ENCODE peak calls at places on chromosomes 4 and X, in nine cellular contexts. One of them, this sample, is unnamed.

GRCh38 chrX:1493877-1494510 is 41.3 kb upstream of the ASMTL start:
- DNase-seq in NCI-H2029 treated with DMSO at 0.1 percent for 48 hours: no peak
- DNase-seq in stimulated activated CD4-positive, alpha-beta T cell treated with anti-CD3 and anti-CD28 coated beads, Interleukin-15, amount 100 ng/mL, for 48 hours: no peak
- DNase-seq in MCF 10A: no peak
- DNase-seq in Kasumi-1: no peak
- DNase-seq in T-cell: no peak
- DNase-seq in head of caudate nucleus: no peak
- DNase-seq in NCI-H1092: no peak
- DNase-seq in fibroblast of lung: no peak
- DNase-seq in this sample: no peak

GRCh38 chr4:186108391-186108790 is 3.9 kb downstream of the FAM149A start:
- DNase-seq in NCI-H2029 treated with DMSO at 0.1 percent for 48 hours: no peak
- DNase-seq in stimulated activated CD4-positive, alpha-beta T cell treated with anti-CD3 and anti-CD28 coated beads, Interleukin-15, amount 100 ng/mL, for 48 hours: no peak
- DNase-seq in MCF 10A: no peak
- DNase-seq in Kasumi-1: no peak
- DNase-seq in T-cell: no peak
- DNase-seq in head of caudate nucleus: no peak
- DNase-seq in NCI-H1092: no peak
- DNase-seq in fibroblast of lung: no peak
- DNase-seq in this sample: no peak

GRCh38 chr4:125762537-125762936 is 447.8 kb downstream of the FAT4 start:
- DNase-seq in NCI-H2029 treated with DMSO at 0.1 percent for 48 hours: no peak
- DNase-seq in stimulated activated CD4-positive, alpha-beta T cell treated with anti-CD3 and anti-CD28 coated beads, Interleukin-15, amount 100 ng/mL, for 48 hours: no peak
- DNase-seq in MCF 10A: no peak
- DNase-seq in Kasumi-1: peak; percentile 8
- DNase-seq in T-cell: no peak
- DNase-seq in head of caudate nucleus: no peak
- DNase-seq in NCI-H1092: no peak
- DNase-seq in fibroblast of lung: no peak
- DNase-seq in this sample: peak; percentile 10

GRCh38 chr4:22824091-22824490 is 131.4 kb downstream of the GBA3 start:
- DNase-seq in NCI-H2029 treated with DMSO at 0.1 percent for 48 hours: no peak
- DNase-seq in stimulated activated CD4-positive, alpha-beta T cell treated with anti-CD3 and anti-CD28 coated beads, Interleukin-15, amount 100 ng/mL, for 48 hours: no peak
- DNase-seq in MCF 10A: no peak
- DNase-seq in Kasumi-1: no peak
- DNase-seq in T-cell: no peak
- DNase-seq in head of caudate nucleus: no peak
- DNase-seq in NCI-H1092: no peak
- DNase-seq in fibroblast of lung: no peak
- DNase-seq in this sample: peak; percentile 52

GRCh38 chrX:76253432-76253831 is 80.6 kb downstream of the PBDC1 start:
- DNase-seq in NCI-H2029 treated with DMSO at 0.1 percent for 48 hours: no peak
- DNase-seq in stimulated activated CD4-positive, alpha-beta T cell treated with anti-CD3 and anti-CD28 coated beads, Interleukin-15, amount 100 ng/mL, for 48 hours: no peak
- DNase-seq in MCF 10A: peak; percentile 66
- DNase-seq in Kasumi-1: peak; percentile 49
- DNase-seq in T-cell: peak; percentile 11
- DNase-seq in head of caudate nucleus: peak; percentile 5
- DNase-seq in NCI-H1092: peak; percentile 17
- DNase-seq in fibroblast of lung: peak; percentile 67
- DNase-seq in this sample: peak; percentile 56

GRCh38 chr4:1019726-1020470 is 8.5 kb downstream of the FGFRL1 start:
- DNase-seq in NCI-H2029 treated with DMSO at 0.1 percent for 48 hours: no peak
- DNase-seq in stimulated activated CD4-positive, alpha-beta T cell treated with anti-CD3 and anti-CD28 coated beads, Interleukin-15, amount 100 ng/mL, for 48 hours: no peak
- DNase-seq in MCF 10A: no peak
- DNase-seq in Kasumi-1: no peak
- DNase-seq in T-cell: no peak
- DNase-seq in head of caudate nucleus: no peak
- DNase-seq in NCI-H1092: no peak
- DNase-seq in fibroblast of lung: no peak
- DNase-seq in this sample: no peak

GRCh38 chr4:53527342-53527741 is 63.9 kb downstream of the LNX1 start:
- DNase-seq in NCI-H2029 treated with DMSO at 0.1 percent for 48 hours: no peak
- DNase-seq in stimulated activated CD4-positive, alpha-beta T cell treated with anti-CD3 and anti-CD28 coated beads, Interleukin-15, amount 100 ng/mL, for 48 hours: no peak
- DNase-seq in MCF 10A: no peak
- DNase-seq in Kasumi-1: no peak
- DNase-seq in T-cell: no peak
- DNase-seq in head of caudate nucleus: no peak
- DNase-seq in NCI-H1092: no peak
- DNase-seq in fibroblast of lung: no peak
- DNase-seq in this sample: no peak

GRCh38 chr4:10730019-10730418 is 45.5 kb upstream of the CLNK start:
- DNase-seq in NCI-H2029 treated with DMSO at 0.1 percent for 48 hours: no peak
- DNase-seq in stimulated activated CD4-positive, alpha-beta T cell treated with anti-CD3 and anti-CD28 coated beads, Interleukin-15, amount 100 ng/mL, for 48 hours: no peak
- DNase-seq in MCF 10A: no peak
- DNase-seq in Kasumi-1: no peak
- DNase-seq in T-cell: no peak
- DNase-seq in head of caudate nucleus: no peak
- DNase-seq in NCI-H1092: no peak
- DNase-seq in fibroblast of lung: no peak
- DNase-seq in this sample: no peak

GRCh38 chrX:113947548-113947947 is 636.3 kb upstream of the HTR2C start:
- DNase-seq in NCI-H2029 treated with DMSO at 0.1 percent for 48 hours: no peak
- DNase-seq in stimulated activated CD4-positive, alpha-beta T cell treated with anti-CD3 and anti-CD28 coated beads, Interleukin-15, amount 100 ng/mL, for 48 hours: no peak
- DNase-seq in MCF 10A: peak; percentile 25
- DNase-seq in Kasumi-1: peak; percentile 0
- DNase-seq in T-cell: no peak
- DNase-seq in head of caudate nucleus: no peak
- DNase-seq in NCI-H1092: no peak
- DNase-seq in fibroblast of lung: no peak
- DNase-seq in this sample: no peak

GRCh38 chrX:55336176-55336575 is 71.5 kb upstream of the PAGE3 start:
- DNase-seq in NCI-H2029 treated with DMSO at 0.1 percent for 48 hours: no peak
- DNase-seq in stimulated activated CD4-positive, alpha-beta T cell treated with anti-CD3 and anti-CD28 coated beads, Interleukin-15, amount 100 ng/mL, for 48 hours: no peak
- DNase-seq in MCF 10A: no peak
- DNase-seq in Kasumi-1: no peak
- DNase-seq in T-cell: no peak
- DNase-seq in head of caudate nucleus: no peak
- DNase-seq in NCI-H1092: no peak
- DNase-seq in fibroblast of lung: no peak
- DNase-seq in this sample: no peak

GRCh38 chr4:2044119-2044485 is 15.0 kb upstream of the NAT8L start:
- DNase-seq in NCI-H2029 treated with DMSO at 0.1 percent for 48 hours: no peak
- DNase-seq in stimulated activated CD4-positive, alpha-beta T cell treated with anti-CD3 and anti-CD28 coated beads, Interleukin-15, amount 100 ng/mL, for 48 hours: no peak
- DNase-seq in MCF 10A: no peak
- DNase-seq in Kasumi-1: no peak
- DNase-seq in T-cell: no peak
- DNase-seq in head of caudate nucleus: no peak
- DNase-seq in NCI-H1092: no peak
- DNase-seq in fibroblast of lung: no peak
- DNase-seq in this sample: no peak

GRCh38 chr4:88761342-88761741 is 63.7 kb upstream of the NAP1L5 start:
- DNase-seq in NCI-H2029 treated with DMSO at 0.1 percent for 48 hours: no peak
- DNase-seq in stimulated activated CD4-positive, alpha-beta T cell treated with anti-CD3 and anti-CD28 coated beads, Interleukin-15, amount 100 ng/mL, for 48 hours: no peak
- DNase-seq in MCF 10A: no peak
- DNase-seq in Kasumi-1: no peak
- DNase-seq in T-cell: no peak
- DNase-seq in head of caudate nucleus: no peak
- DNase-seq in NCI-H1092: no peak
- DNase-seq in fibroblast of lung: no peak
- DNase-seq in this sample: no peak

GRCh38 chr4:106287353-106287969 is 28.5 kb downstream of the TBCK start:
- DNase-seq in NCI-H2029 treated with DMSO at 0.1 percent for 48 hours: peak; percentile 21
- DNase-seq in stimulated activated CD4-positive, alpha-beta T cell treated with anti-CD3 and anti-CD28 coated beads, Interleukin-15, amount 100 ng/mL, for 48 hours: no peak
- DNase-seq in MCF 10A: peak; percentile 84
- DNase-seq in Kasumi-1: no peak
- DNase-seq in T-cell: no peak
- DNase-seq in head of caudate nucleus: no peak
- DNase-seq in NCI-H1092: no peak
- DNase-seq in fibroblast of lung: peak; percentile 86
- DNase-seq in this sample: peak; percentile 65

GRCh38 chr4:10074767-10075105 is 41.9 kb downstream of the WDR1 start:
- DNase-seq in NCI-H2029 treated with DMSO at 0.1 percent for 48 hours: no peak
- DNase-seq in stimulated activated CD4-positive, alpha-beta T cell treated with anti-CD3 and anti-CD28 coated beads, Interleukin-15, amount 100 ng/mL, for 48 hours: no peak
- DNase-seq in MCF 10A: peak; percentile 68
- DNase-seq in Kasumi-1: peak; percentile 51
- DNase-seq in T-cell: no peak
- DNase-seq in head of caudate nucleus: no peak
- DNase-seq in NCI-H1092: no peak
- DNase-seq in fibroblast of lung: peak; percentile 60
- DNase-seq in this sample: peak; percentile 42

GRCh38 chr4:16759781-16760459 is 138.5 kb downstream of the LDB2 start:
- DNase-seq in NCI-H2029 treated with DMSO at 0.1 percent for 48 hours: no peak
- DNase-seq in stimulated activated CD4-positive, alpha-beta T cell treated with anti-CD3 and anti-CD28 coated beads, Interleukin-15, amount 100 ng/mL, for 48 hours: no peak
- DNase-seq in MCF 10A: no peak
- DNase-seq in Kasumi-1: no peak
- DNase-seq in T-cell: no peak
- DNase-seq in head of caudate nucleus: no peak
- DNase-seq in NCI-H1092: no peak
- DNase-seq in fibroblast of lung: peak; percentile 33
- DNase-seq in this sample: no peak

GRCh38 chr4:78065514-78066192 is 8.5 kb downstream of the FRAS1 start:
- DNase-seq in NCI-H2029 treated with DMSO at 0.1 percent for 48 hours: no peak
- DNase-seq in stimulated activated CD4-positive, alpha-beta T cell treated with anti-CD3 and anti-CD28 coated beads, Interleukin-15, amount 100 ng/mL, for 48 hours: no peak
- DNase-seq in MCF 10A: no peak
- DNase-seq in Kasumi-1: no peak
- DNase-seq in T-cell: no peak
- DNase-seq in head of caudate nucleus: no peak
- DNase-seq in NCI-H1092: no peak
- DNase-seq in fibroblast of lung: no peak
- DNase-seq in this sample: no peak

GRCh38 chr4:1250921-1251772 is 2.2 kb upstream of the CTBP1 start:
- DNase-seq in NCI-H2029 treated with DMSO at 0.1 percent for 48 hours: no peak
- DNase-seq in stimulated activated CD4-positive, alpha-beta T cell treated with anti-CD3 and anti-CD28 coated beads, Interleukin-15, amount 100 ng/mL, for 48 hours: no peak
- DNase-seq in MCF 10A: no peak
- DNase-seq in Kasumi-1: no peak
- DNase-seq in T-cell: no peak
- DNase-seq in head of caudate nucleus: no peak
- DNase-seq in NCI-H1092: no peak
- DNase-seq in fibroblast of lung: no peak
- DNase-seq in this sample: no peak

GRCh38 chrX:147803948-147804347 is 107.8 kb upstream of the FMR1 start:
- DNase-seq in NCI-H2029 treated with DMSO at 0.1 percent for 48 hours: no peak
- DNase-seq in stimulated activated CD4-positive, alpha-beta T cell treated with anti-CD3 and anti-CD28 coated beads, Interleukin-15, amount 100 ng/mL, for 48 hours: no peak
- DNase-seq in MCF 10A: peak; percentile 54
- DNase-seq in Kasumi-1: peak; percentile 52
- DNase-seq in T-cell: no peak
- DNase-seq in head of caudate nucleus: no peak
- DNase-seq in NCI-H1092: no peak
- DNase-seq in fibroblast of lung: no peak
- DNase-seq in this sample: peak; percentile 2

GRCh38 chr4:6359536-6360308 is 90.1 kb downstream of the WFS1 start:
- DNase-seq in NCI-H2029 treated with DMSO at 0.1 percent for 48 hours: no peak
- DNase-seq in stimulated activated CD4-positive, alpha-beta T cell treated with anti-CD3 and anti-CD28 coated beads, Interleukin-15, amount 100 ng/mL, for 48 hours: no peak
- DNase-seq in MCF 10A: no peak
- DNase-seq in Kasumi-1: no peak
- DNase-seq in T-cell: no peak
- DNase-seq in head of caudate nucleus: no peak
- DNase-seq in NCI-H1092: no peak
- DNase-seq in fibroblast of lung: no peak
- DNase-seq in this sample: no peak

GRCh38 chrX:29913647-29914046 is 301.7 kb upstream of the MAGEB2 start:
- DNase-seq in NCI-H2029 treated with DMSO at 0.1 percent for 48 hours: no peak
- DNase-seq in stimulated activated CD4-positive, alpha-beta T cell treated with anti-CD3 and anti-CD28 coated beads, Interleukin-15, amount 100 ng/mL, for 48 hours: no peak
- DNase-seq in MCF 10A: no peak
- DNase-seq in Kasumi-1: no peak
- DNase-seq in T-cell: no peak
- DNase-seq in head of caudate nucleus: no peak
- DNase-seq in NCI-H1092: no peak
- DNase-seq in fibroblast of lung: no peak
- DNase-seq in this sample: no peak

GRCh38 chr4:183912585-183912984 is 7.5 kb downstream of the STOX2 start:
- DNase-seq in NCI-H2029 treated with DMSO at 0.1 percent for 48 hours: no peak
- DNase-seq in stimulated activated CD4-positive, alpha-beta T cell treated with anti-CD3 and anti-CD28 coated beads, Interleukin-15, amount 100 ng/mL, for 48 hours: no peak
- DNase-seq in MCF 10A: peak; percentile 74
- DNase-seq in Kasumi-1: no peak
- DNase-seq in T-cell: no peak
- DNase-seq in head of caudate nucleus: no peak
- DNase-seq in NCI-H1092: no peak
- DNase-seq in fibroblast of lung: no peak
- DNase-seq in this sample: peak; percentile 83

GRCh38 chrX:23952984-23953907 is 45.4 kb downstream of the CXorf58 start:
- DNase-seq in NCI-H2029 treated with DMSO at 0.1 percent for 48 hours: no peak
- DNase-seq in stimulated activated CD4-positive, alpha-beta T cell treated with anti-CD3 and anti-CD28 coated beads, Interleukin-15, amount 100 ng/mL, for 48 hours: no peak
- DNase-seq in MCF 10A: no peak
- DNase-seq in Kasumi-1: peak; percentile 65
- DNase-seq in T-cell: peak; percentile 36
- DNase-seq in head of caudate nucleus: no peak
- DNase-seq in NCI-H1092: no peak
- DNase-seq in fibroblast of lung: no peak
- DNase-seq in this sample: no peak

GRCh38 chr4:6781561-6781960 is 966 bp upstream of the KIAA0232 start:
- DNase-seq in NCI-H2029 treated with DMSO at 0.1 percent for 48 hours: no peak
- DNase-seq in stimulated activated CD4-positive, alpha-beta T cell treated with anti-CD3 and anti-CD28 coated beads, Interleukin-15, amount 100 ng/mL, for 48 hours: no peak
- DNase-seq in MCF 10A: no peak
- DNase-seq in Kasumi-1: no peak
- DNase-seq in T-cell: no peak
- DNase-seq in head of caudate nucleus: no peak
- DNase-seq in NCI-H1092: no peak
- DNase-seq in fibroblast of lung: no peak
- DNase-seq in this sample: no peak

GRCh38 chrX:86016189-86016588 is 31.2 kb downstream of the CHM start:
- DNase-seq in NCI-H2029 treated with DMSO at 0.1 percent for 48 hours: no peak
- DNase-seq in stimulated activated CD4-positive, alpha-beta T cell treated with anti-CD3 and anti-CD28 coated beads, Interleukin-15, amount 100 ng/mL, for 48 hours: no peak
- DNase-seq in MCF 10A: no peak
- DNase-seq in Kasumi-1: no peak
- DNase-seq in T-cell: no peak
- DNase-seq in head of caudate nucleus: no peak
- DNase-seq in NCI-H1092: no peak
- DNase-seq in fibroblast of lung: no peak
- DNase-seq in this sample: no peak

GRCh38 chrX:47683171-47684145 is 24.5 kb upstream of the UXT start:
- DNase-seq in NCI-H2029 treated with DMSO at 0.1 percent for 48 hours: no peak
- DNase-seq in stimulated activated CD4-positive, alpha-beta T cell treated with anti-CD3 and anti-CD28 coated beads, Interleukin-15, amount 100 ng/mL, for 48 hours: no peak
- DNase-seq in MCF 10A: peak; percentile 13
- DNase-seq in Kasumi-1: no peak
- DNase-seq in T-cell: no peak
- DNase-seq in head of caudate nucleus: no peak
- DNase-seq in NCI-H1092: no peak
- DNase-seq in fibroblast of lung: no peak
- DNase-seq in this sample: no peak

GRCh38 chrX:50180073-50180940 is 20.5 kb downstream of the AKAP4 start:
- DNase-seq in NCI-H2029 treated with DMSO at 0.1 percent for 48 hours: no peak
- DNase-seq in stimulated activated CD4-positive, alpha-beta T cell treated with anti-CD3 and anti-CD28 coated beads, Interleukin-15, amount 100 ng/mL, for 48 hours: no peak
- DNase-seq in MCF 10A: no peak
- DNase-seq in Kasumi-1: no peak
- DNase-seq in T-cell: no peak
- DNase-seq in head of caudate nucleus: no peak
- DNase-seq in NCI-H1092: no peak
- DNase-seq in fibroblast of lung: no peak
- DNase-seq in this sample: no peak

This sample was measured in PC-3.